ENCODE peak calls at places on chromosomes 7 and 10, in eight cellular contexts. T is NCI-H460; C is SJSA1; U is stimulated activated CD4-positive, alpha-beta T cell treated with anti-CD3 and anti-CD28 coated beads, TNF-alpha, amount 100 ng/mL, for 24 hours; Z is effector CD4-positive, alpha-beta T cell; N is endothelial cell; Y is NCI-H1105 treated with DMSO at 0.1 percent for 48 hours; E is GM19239. L is an unnamed sample.

GRCh38 chr10:25113231-25114035 is 61.4 kb upstream of the GPR158 start:
- DNase-seq in T (peak), C (peak), U (peak), Z (no peak), N (peak), Y (peak), E (peak), L (no peak)

GRCh38 chr7:152897401-152897800 is 137.8 kb downstream of the ACTR3B start:
- DNase-seq in T (no peak), C (no peak), U (no peak), Z (no peak), N (no peak), Y (no peak), E (no peak), L (no peak)

GRCh38 chr7:79329464-79329863 is 124.0 kb downstream of the MAGI2 start:
- DNase-seq in T (no peak), C (no peak), U (no peak), Z (no peak), N (no peak), Y (no peak), E (no peak), L (no peak)

GRCh38 chr7:81499262-81500116 is 270.4 kb downstream of the HGF start:
- DNase-seq in T (peak), C (no peak), U (no peak), Z (no peak), N (peak), Y (peak), E (peak), L (no peak)

GRCh38 chr10:114544045-114544659 is 113.9 kb downstream of the ABLIM1 start:
- DNase-seq in T (no peak), C (no peak), U (no peak), Z (peak), N (no peak), Y (no peak), E (peak), L (peak)

GRCh38 chr10:94879214-94879613 is 59.2 kb upstream of the CYP2C9 start:
- DNase-seq in T (no peak), C (no peak), U (no peak), Z (no peak), N (no peak), Y (no peak), E (no peak), L (no peak)

GRCh38 chr7:24717694-24718320 is 39.5 kb downstream of the GSDME start:
- DNase-seq in T (no peak), C (peak), U (no peak), Z (no peak), N (no peak), Y (no peak), E (no peak), L (no peak)

GRCh38 chr10:29590598-29591415 is 44.0 kb downstream of the SVIL start:
- DNase-seq in T (peak), C (no peak), U (no peak), Z (no peak), N (no peak), Y (peak), E (peak), L (no peak)

GRCh38 chr10:65742851-65743250 is 1183.0 kb upstream of the LRRTM3 start:
- DNase-seq in T (no peak), C (no peak), U (no peak), Z (no peak), N (no peak), Y (no peak), E (no peak), L (no peak)

GRCh38 chr10:100998183-100998990 is 1.2 kb upstream of the LZTS2 start:
- DNase-seq in T (peak), C (peak), U (peak), Z (peak), N (peak), Y (peak), E (peak), L (peak)

GRCh38 chr10:68597407-68597806 is 37.3 kb downstream of the TET1 start:
- DNase-seq in T (no peak), C (no peak), U (no peak), Z (no peak), N (no peak), Y (no peak), E (no peak), L (no peak)

GRCh38 chr10:110206988-110207804 is at the start of gene MXI1:
- DNase-seq in T (peak), C (peak), U (no peak), Z (no peak), N (peak), Y (peak), E (peak), L (no peak)

GRCh38 chr10:117461766-117462423 is 80.7 kb upstream of the EMX2 start:
- DNase-seq in T (peak), C (peak), U (no peak), Z (no peak), N (no peak), Y (no peak), E (no peak), L (no peak)

GRCh38 chr10:8911032-8911431 is 856.5 kb downstream of the GATA3 start:
- DNase-seq in T (no peak), C (no peak), U (no peak), Z (no peak), N (no peak), Y (no peak), E (no peak), L (no peak)

GRCh38 chr10:131161087-131161486 is 150.4 kb downstream of the TCERG1L start:
- DNase-seq in T (no peak), C (no peak), U (no peak), Z (no peak), N (no peak), Y (no peak), E (no peak), L (no peak)

GRCh38 chr7:55055479-55055878 is 36.7 kb downstream of the EGFR start:
- DNase-seq in T (no peak), C (no peak), U (no peak), Z (no peak), N (no peak), Y (no peak), E (no peak), L (no peak)

GRCh38 chr10:12406764-12407400 is 57.5 kb downstream of the CAMK1D start:
- DNase-seq in T (no peak), C (no peak), U (no peak), Z (no peak), N (no peak), Y (no peak), E (no peak), L (no peak)

GRCh38 chr7:117435475-117436043 is 8.3 kb upstream of the ASZ1 start:
- DNase-seq in T (no peak), C (no peak), U (no peak), Z (no peak), N (no peak), Y (no peak), E (no peak), L (no peak)

GRCh38 chr7:4715385-4715770 is 33.3 kb downstream of the FOXK1 start:
- DNase-seq in T (peak), C (no peak), U (no peak), Z (no peak), N (no peak), Y (no peak), E (no peak), L (no peak)

GRCh38 chr7:31603076-31603475 is 83.9 kb upstream of the PPP1R17 start:
- DNase-seq in T (no peak), C (no peak), U (no peak), Z (no peak), N (no peak), Y (no peak), E (no peak), L (no peak)

GRCh38 chr7:137628211-137628610 is 218.6 kb downstream of the DGKI start:
- DNase-seq in T (no peak), C (no peak), U (no peak), Z (no peak), N (no peak), Y (peak), E (no peak), L (no peak)

GRCh38 chr10:80871083-80871482 is 333.4 kb downstream of the SH2D4B start:
- DNase-seq in T (no peak), C (no peak), U (no peak), Z (no peak), N (no peak), Y (no peak), E (no peak), L (no peak)

GRCh38 chr10:17430647-17431355 is 23.6 kb downstream of the ST8SIA6 start:
- DNase-seq in T (peak), C (peak), U (peak), Z (peak), N (peak), Y (peak), E (no peak), L (peak)

GRCh38 chr7:46139079-46139478 is 218.0 kb upstream of the IGFBP3 start:
- DNase-seq in T (no peak), C (no peak), U (no peak), Z (no peak), N (no peak), Y (no peak), E (no peak), L (no peak)

GRCh38 chr10:1449806-1450205 is 287.5 kb downstream of the ADARB2 start:
- DNase-seq in T (no peak), C (no peak), U (no peak), Z (no peak), N (no peak), Y (no peak), E (no peak), L (no peak)

GRCh38 chr10:15172306-15172840 is 3.9 kb upstream of the NMT2 start:
- DNase-seq in T (no peak), C (no peak), U (no peak), Z (no peak), N (no peak), Y (no peak), E (no peak), L (no peak)

GRCh38 chr10:90602815-90603600 is 254.8 kb downstream of the HTR7 start:
- DNase-seq in T (no peak), C (no peak), U (no peak), Z (no peak), N (no peak), Y (no peak), E (no peak), L (no peak)

GRCh38 chr7:18815261-18815840 is 302.1 kb downstream of the TWIST1 start:
- DNase-seq in T (no peak), C (no peak), U (no peak), Z (no peak), N (no peak), Y (no peak), E (no peak), L (no peak)

GRCh38 chr10:93746844-93747284 is 10.9 kb upstream of the LGI1 start:
- DNase-seq in T (peak), C (peak), U (no peak), Z (no peak), N (peak), Y (peak), E (no peak), L (no peak)

GRCh38 chr10:17768957-17769356 is 17.0 kb downstream of the TMEM236 start:
- DNase-seq in T (no peak), C (no peak), U (no peak), Z (no peak), N (no peak), Y (no peak), E (no peak), L (no peak)

GRCh38 chr7:38929460-38930171 is 20.6 kb upstream of the VPS41 start:
- DNase-seq in T (no peak), C (no peak), U (no peak), Z (no peak), N (no peak), Y (no peak), E (no peak), L (no peak)

GRCh38 chr10:11403116-11403515 is 208.3 kb downstream of the USP6NL start:
- DNase-seq in T (no peak), C (no peak), U (no peak), Z (peak), N (no peak), Y (no peak), E (no peak), L (peak)

GRCh38 chr7:111215550-111215949 is 124.6 kb downstream of the LRRN3 start:
- DNase-seq in T (no peak), C (no peak), U (no peak), Z (no peak), N (no peak), Y (no peak), E (no peak), L (no peak)

GRCh38 chr10:66457629-66458028 is 468.2 kb upstream of the LRRTM3 start:
- DNase-seq in T (no peak), C (no peak), U (no peak), Z (no peak), N (no peak), Y (no peak), E (no peak), L (no peak)

GRCh38 chr10:13629116-13629515 is 42.4 kb downstream of the PRPF18 start:
- DNase-seq in T (no peak), C (no peak), U (no peak), Z (no peak), N (no peak), Y (no peak), E (no peak), L (no peak)

GRCh38 chr7:85736085-85736484 is 549.2 kb upstream of the SEMA3D start:
- DNase-seq in T (no peak), C (no peak), U (no peak), Z (no peak), N (no peak), Y (no peak), E (no peak), L (no peak)

GRCh38 chr7:85659364-85659763 is 472.5 kb upstream of the SEMA3D start:
- DNase-seq in T (peak), C (no peak), U (no peak), Z (no peak), N (no peak), Y (no peak), E (no peak), L (no peak)

GRCh38 chr7:1531263-1531978 is 919 bp downstream of the MAFK start:
- DNase-seq in T (no peak), C (no peak), U (no peak), Z (peak), N (no peak), Y (peak), E (no peak), L (no peak)

L was measured in T-cell.